ENCODE peak calls at places on chromosomes 2 and 18, in five cellular contexts. One of them, this sample, is unnamed.

GRCh38 chr2:8154270-8154669 is 527.6 kb upstream of the ID2 start:
- DNase-seq in AG10803: no peak
- DNase-seq in neural crest cell: no peak
- DNase-seq in cardiac fibroblast: peak; percentile 37
- DNase-seq in left lung: no peak
- DNase-seq in this sample: no peak

GRCh38 chr2:120858361-120858760 is 122.7 kb downstream of the GLI2 start:
- DNase-seq in AG10803: no peak
- DNase-seq in neural crest cell: no peak
- DNase-seq in cardiac fibroblast: no peak
- DNase-seq in left lung: peak; percentile 39
- DNase-seq in this sample: no peak

GRCh38 chr2:159078443-159078842 is 110.0 kb downstream of the TANC1 start:
- DNase-seq in AG10803: no peak
- DNase-seq in neural crest cell: no peak
- DNase-seq in cardiac fibroblast: no peak
- DNase-seq in left lung: no peak
- DNase-seq in this sample: no peak

GRCh38 chr2:38619458-38620164 is 16.9 kb upstream of the HNRNPLL start:
- DNase-seq in AG10803: peak; percentile 29
- DNase-seq in neural crest cell: no peak
- DNase-seq in cardiac fibroblast: peak; percentile 17
- DNase-seq in left lung: no peak
- DNase-seq in this sample: no peak

GRCh38 chr2:134500211-134500935 is 218.4 kb downstream of the TMEM163 start:
- DNase-seq in AG10803: no peak
- DNase-seq in neural crest cell: no peak
- DNase-seq in cardiac fibroblast: no peak
- DNase-seq in left lung: no peak
- DNase-seq in this sample: no peak

GRCh38 chr18:78105611-78106010 is 856.0 kb downstream of the GALR1 start:
- DNase-seq in AG10803: no peak
- DNase-seq in neural crest cell: no peak
- DNase-seq in cardiac fibroblast: no peak
- DNase-seq in left lung: no peak
- DNase-seq in this sample: no peak

GRCh38 chr2:203891474-203891873 is 23.9 kb downstream of the CTLA4 start:
- DNase-seq in AG10803: peak; percentile 14
- DNase-seq in neural crest cell: no peak
- DNase-seq in cardiac fibroblast: peak; percentile 55
- DNase-seq in left lung: no peak
- DNase-seq in this sample: no peak

GRCh38 chr2:84492571-84492970 is 23.7 kb upstream of the DNAH6 start:
- DNase-seq in AG10803: peak; percentile 40
- DNase-seq in neural crest cell: no peak
- DNase-seq in cardiac fibroblast: no peak
- DNase-seq in left lung: no peak
- DNase-seq in this sample: no peak

GRCh38 chr2:162840598-162841246 is 2.2 kb upstream of the KCNH7 start:
- DNase-seq in AG10803: peak; percentile 25
- DNase-seq in neural crest cell: peak; percentile 76
- DNase-seq in cardiac fibroblast: peak; percentile 78
- DNase-seq in left lung: no peak
- DNase-seq in this sample: no peak

GRCh38 chr18:8807502-8807833 is 102.1 kb downstream of the MTCL1 start:
- DNase-seq in AG10803: no peak
- DNase-seq in neural crest cell: no peak
- DNase-seq in cardiac fibroblast: no peak
- DNase-seq in left lung: no peak
- DNase-seq in this sample: no peak

GRCh38 chr2:52539026-52539964 is 1228.3 kb upstream of the CHAC2 start:
- DNase-seq in AG10803: no peak
- DNase-seq in neural crest cell: no peak
- DNase-seq in cardiac fibroblast: peak; percentile 30
- DNase-seq in left lung: no peak
- DNase-seq in this sample: no peak

GRCh38 chr2:197130318-197130717 is 180.3 kb downstream of the ANKRD44 start:
- DNase-seq in AG10803: no peak
- DNase-seq in neural crest cell: no peak
- DNase-seq in cardiac fibroblast: no peak
- DNase-seq in left lung: no peak
- DNase-seq in this sample: no peak

GRCh38 chr2:219142329-219142728 is 18.3 kb downstream of the NHEJ1 start:
- DNase-seq in AG10803: peak; percentile 97
- DNase-seq in neural crest cell: no peak
- DNase-seq in cardiac fibroblast: peak; percentile 70
- DNase-seq in left lung: no peak
- DNase-seq in this sample: no peak

GRCh38 chr2:147660680-147661079 is 184.1 kb upstream of the ACVR2A start:
- DNase-seq in AG10803: no peak
- DNase-seq in neural crest cell: no peak
- DNase-seq in cardiac fibroblast: no peak
- DNase-seq in left lung: no peak
- DNase-seq in this sample: no peak

GRCh38 chr2:155256803-155257202 is 558.3 kb downstream of the KCNJ3 start:
- DNase-seq in AG10803: no peak
- DNase-seq in neural crest cell: no peak
- DNase-seq in cardiac fibroblast: no peak
- DNase-seq in left lung: no peak
- DNase-seq in this sample: no peak
- TF ChIP-seq CTCF in AG10803: no peak
- TF ChIP-seq CTCF in neural crest cell: no peak
- TF ChIP-seq CTCF in cardiac fibroblast: no peak
- TF ChIP-seq CTCF in left lung: no peak
- TF ChIP-seq CTCF in this sample: no peak

GRCh38 chr2:141439524-141439923 is 691.3 kb downstream of the LRP1B start:
- DNase-seq in AG10803: no peak
- DNase-seq in neural crest cell: no peak
- DNase-seq in cardiac fibroblast: no peak
- DNase-seq in left lung: no peak
- DNase-seq in this sample: no peak
- TF ChIP-seq CTCF in AG10803: no peak
- TF ChIP-seq CTCF in neural crest cell: no peak
- TF ChIP-seq CTCF in cardiac fibroblast: no peak
- TF ChIP-seq CTCF in left lung: no peak
- TF ChIP-seq CTCF in this sample: no peak

DNA sequence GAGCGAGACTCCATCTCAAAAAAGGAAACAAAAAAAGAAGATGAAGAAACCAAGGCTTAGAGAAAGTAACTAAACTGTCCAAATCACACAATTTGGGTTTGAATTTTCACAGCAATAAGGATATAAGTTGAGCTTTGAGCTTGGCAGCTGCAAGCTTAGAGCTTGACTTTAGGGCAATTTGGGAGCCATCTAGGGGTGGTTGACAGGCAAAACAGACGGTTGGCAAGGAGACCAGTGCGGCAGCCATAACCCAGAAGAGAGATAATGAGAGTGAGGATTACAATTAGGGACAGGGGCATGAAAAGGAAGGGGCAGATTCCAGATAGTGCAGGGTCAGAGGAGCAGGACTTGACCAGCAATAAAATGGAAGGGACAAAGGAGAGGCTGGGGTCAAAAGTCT is 382.2 kb upstream of the HNRNPA3 start:
- DNase-seq in AG10803: no peak
- DNase-seq in neural crest cell: peak; percentile 3
- DNase-seq in cardiac fibroblast: no peak
- DNase-seq in left lung: no peak
- DNase-seq in this sample: no peak
- TF ChIP-seq CTCF in AG10803: no peak
- TF ChIP-seq CTCF in neural crest cell: peak; percentile 15
- TF ChIP-seq CTCF in cardiac fibroblast: no peak
- TF ChIP-seq CTCF in left lung: no peak
- TF ChIP-seq CTCF in this sample: no peak

GRCh38 chr2:103459302-103459701 is 697.5 kb downstream of the TMEM182 start:
- DNase-seq in AG10803: no peak
- DNase-seq in neural crest cell: no peak
- DNase-seq in cardiac fibroblast: no peak
- DNase-seq in left lung: no peak
- DNase-seq in this sample: no peak
- TF ChIP-seq CTCF in AG10803: no peak
- TF ChIP-seq CTCF in neural crest cell: no peak
- TF ChIP-seq CTCF in cardiac fibroblast: no peak
- TF ChIP-seq CTCF in left lung: no peak
- TF ChIP-seq CTCF in this sample: no peak

GRCh38 chr2:40955042-40955441 is 503.2 kb upstream of the SLC8A1 start:
- DNase-seq in AG10803: no peak
- DNase-seq in neural crest cell: no peak
- DNase-seq in cardiac fibroblast: peak; percentile 17
- DNase-seq in left lung: no peak
- DNase-seq in this sample: no peak

GRCh38 chr2:40957508-40957907 is 505.6 kb upstream of the SLC8A1 start:
- DNase-seq in AG10803: no peak
- DNase-seq in neural crest cell: no peak
- DNase-seq in cardiac fibroblast: peak; percentile 75
- DNase-seq in left lung: peak; percentile 14
- DNase-seq in this sample: no peak

GRCh38 chr2:40953341-40953740 is 501.5 kb upstream of the SLC8A1 start:
- DNase-seq in AG10803: no peak
- DNase-seq in neural crest cell: no peak
- DNase-seq in cardiac fibroblast: no peak
- DNase-seq in left lung: no peak
- DNase-seq in this sample: no peak

DNA sequence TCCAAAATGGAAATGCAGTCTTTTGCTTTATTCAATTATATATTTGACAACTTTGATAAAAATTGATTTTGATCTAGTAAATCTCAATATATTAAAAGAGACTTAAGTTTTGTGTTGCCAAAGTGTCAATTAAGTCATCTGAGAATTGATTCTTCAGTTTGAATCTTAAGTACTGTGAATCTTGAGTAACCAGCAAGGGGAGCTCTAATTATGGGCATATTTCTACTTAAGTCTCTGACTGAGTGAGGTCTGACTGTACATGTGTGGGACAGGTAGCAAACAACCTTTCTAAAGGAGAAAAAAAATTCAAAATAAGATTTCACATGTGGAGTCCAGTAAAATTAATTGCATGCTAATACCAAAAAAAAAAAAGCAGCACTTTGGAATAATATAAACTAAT is 503.7 kb upstream of the SLC8A1 start:
- DNase-seq in AG10803: no peak
- DNase-seq in neural crest cell: no peak
- DNase-seq in cardiac fibroblast: peak; percentile 9
- DNase-seq in left lung: no peak
- DNase-seq in this sample: no peak
- TF ChIP-seq CTCF in AG10803: no peak
- TF ChIP-seq CTCF in neural crest cell: no peak
- TF ChIP-seq CTCF in cardiac fibroblast: no peak
- TF ChIP-seq CTCF in left lung: no peak
- TF ChIP-seq CTCF in this sample: no peak